ENCODE peak calls at places on chromosome 21, in six cellular contexts. C is retina, W is anterior cingulate cortex, A is HTR-8/SVneo, R is aorta, P is pons. D is an unnamed sample.

GRCh38 chr21:33975548-33976081 is 60.0 kb upstream of the ATP5PO start:
- DNase-seq in C (no peak), W (no peak), A (peak), R (no peak), P (peak), D (no peak)

GRCh38 chr21:34129039-34129891 is 55.9 kb downstream of the MRPS6 start:
- DNase-seq in C (peak), W (peak), A (peak), R (no peak), P (peak), D (no peak)

GRCh38 chr21:42026072-42026415 is 15.9 kb upstream of the ZBTB21 start:
- DNase-seq in C (peak), W (no peak), A (no peak), R (peak), P (no peak), D (no peak)

GRCh38 chr21:42685036-42685435 is 31.6 kb downstream of the PDE9A start:
- DNase-seq in C (no peak), W (peak), A (no peak), R (no peak), P (no peak), D (no peak)

GRCh38 chr21:36861924-36862323 is 104.5 kb downstream of the HLCS start:
- DNase-seq in C (no peak), W (no peak), A (no peak), R (no peak), P (no peak), D (no peak)

GRCh38 chr21:37463083-37463780 is 96.7 kb downstream of the DYRK1A start:
- DNase-seq in C (peak), W (no peak), A (peak), R (no peak), P (peak), D (peak)

GRCh38 chr21:42663200-42663483 is 9.7 kb downstream of the PDE9A start:
- DNase-seq in C (no peak), W (no peak), A (no peak), R (no peak), P (no peak), D (no peak)

GRCh38 chr21:33543505-33544129 is 779 bp downstream of the SON start:
- DNase-seq in C (no peak), W (no peak), A (no peak), R (peak), P (peak), D (no peak)

GRCh38 chr21:41410361-41410760 is 15.7 kb upstream of the MX1 start:
- DNase-seq in C (no peak), W (no peak), A (no peak), R (no peak), P (no peak), D (no peak)

GRCh38 chr21:42242611-42243010 is 23.7 kb downstream of the ABCG1 start:
- DNase-seq in C (no peak), W (no peak), A (no peak), R (no peak), P (no peak), D (no peak)

GRCh38 chr21:40049959-40050290 is 182.7 kb downstream of the PCP4 start:
- DNase-seq in C (no peak), W (no peak), A (no peak), R (no peak), P (no peak), D (no peak)

GRCh38 chr21:17921579-17922530 is 102.7 kb upstream of the C21orf91 start:
- DNase-seq in C (no peak), W (no peak), A (peak), R (no peak), P (no peak), D (no peak)

GRCh38 chr21:38470762-38471161 is 27.5 kb downstream of the ERG start:
- DNase-seq in C (no peak), W (no peak), A (no peak), R (no peak), P (no peak), D (no peak)

GRCh38 chr21:44438531-44439210 is 16.6 kb upstream of the LRRC3 start:
- DNase-seq in C (no peak), W (no peak), A (no peak), R (peak), P (no peak), D (no peak)

GRCh38 chr21:32403201-32403701 is 9.3 kb upstream of the EVA1C start:
- DNase-seq in C (peak), W (peak), A (peak), R (no peak), P (peak), D (no peak)

GRCh38 chr21:35770101-35770945 is 290.0 kb downstream of the SETD4 start:
- DNase-seq in C (no peak), W (no peak), A (no peak), R (no peak), P (no peak), D (no peak)

GRCh38 chr21:14916676-14917141 is 148.1 kb downstream of the NRIP1 start:
- DNase-seq in C (no peak), W (no peak), A (no peak), R (no peak), P (no peak), D (no peak)

GRCh38 chr21:39445339-39446269 is at the start of gene LCA5L:
- DNase-seq in C (peak), W (peak), A (peak), R (peak), P (peak), D (peak)

GRCh38 chr21:45469273-45470086 is 64.5 kb downstream of the COL18A1 start:
- DNase-seq in C (no peak), W (no peak), A (no peak), R (peak), P (peak), D (no peak)

GRCh38 chr21:45253633-45254556 is 33.8 kb downstream of the POFUT2 start:
- DNase-seq in C (no peak), W (no peak), A (no peak), R (no peak), P (no peak), D (no peak)

GRCh38 chr21:19683492-19683891 is 1279.9 kb upstream of the TMPRSS15 start:
- DNase-seq in C (no peak), W (no peak), A (no peak), R (no peak), P (no peak), D (no peak)

GRCh38 chr21:41207401-41208388 is 39.7 kb downstream of the BACE2 start:
- DNase-seq in C (peak), W (no peak), A (no peak), R (peak), P (peak), D (no peak)

GRCh38 chr21:38243732-38244406 is 12.9 kb upstream of the KCNJ15 start:
- DNase-seq in C (no peak), W (no peak), A (no peak), R (no peak), P (no peak), D (no peak)

GRCh38 chr21:15775981-15776380 is 46.2 kb downstream of the USP25 start:
- DNase-seq in C (no peak), W (no peak), A (peak), R (no peak), P (no peak), D (no peak)

GRCh38 chr21:35037384-35038105 is 11.6 kb downstream of the RUNX1 start:
- DNase-seq in C (no peak), W (no peak), A (no peak), R (no peak), P (no peak), D (no peak)

GRCh38 chr21:43938751-43939442 is 73.2 kb upstream of the TRAPPC10 start:
- DNase-seq in C (peak), W (no peak), A (peak), R (peak), P (peak), D (peak)

GRCh38 chr21:34795152-34796141 is 126.7 kb downstream of the CLIC6 start:
- DNase-seq in C (peak), W (no peak), A (no peak), R (no peak), P (no peak), D (no peak)

D was measured in Panc1.